ENCODE peak calls at places on chromosome 1, in seven cellular contexts. M, V, X, L, I, U and N are unnamed samples.

GRCh38 chr1:167821969-167822685 is 91.8 kb downstream of the ADCY10 start:
- DNase-seq in M (no peak), V (no peak), X (no peak), L (no peak), I (no peak), U (peak), N (no peak)

GRCh38 chr1:214506972-214507431 is 44.4 kb downstream of the PTPN14 start:
- DNase-seq in M (no peak), V (no peak), X (peak), L (no peak), I (no peak), U (no peak), N (no peak)

GRCh38 chr1:92778371-92778770 is 6.5 kb downstream of the EVI5 start:
- DNase-seq in M (no peak), V (no peak), X (no peak), L (no peak), I (no peak), U (no peak), N (no peak)

GRCh38 chr1:10210841-10211804 is 753 bp downstream of the KIF1B start:
- DNase-seq in M (peak), V (no peak), X (peak), L (no peak), I (peak), U (peak), N (peak)

GRCh38 chr1:56627019-56627635 is 18.0 kb upstream of the PRKAA2 start:
- DNase-seq in M (no peak), V (no peak), X (no peak), L (no peak), I (no peak), U (no peak), N (no peak)

GRCh38 chr1:86741947-86742572 is 37.7 kb downstream of the SH3GLB1 start:
- DNase-seq in M (peak), V (no peak), X (peak), L (peak), I (no peak), U (peak), N (no peak)

GRCh38 chr1:155911156-155912055 is at the start of gene RIT1:
- DNase-seq in M (peak), V (peak), X (peak), L (peak), I (peak), U (peak), N (peak)

GRCh38 chr1:10510520-10511493 is 36.1 kb downstream of the PEX14 start:
- DNase-seq in M (no peak), V (peak), X (no peak), L (peak), I (no peak), U (peak), N (no peak)

GRCh38 chr1:162568802-162569201 is 7.3 kb downstream of the UAP1 start:
- DNase-seq in M (no peak), V (no peak), X (no peak), L (no peak), I (no peak), U (no peak), N (no peak)

GRCh38 chr1:19651141-19651737 is 7.1 kb downstream of the NBL1 start:
- DNase-seq in M (peak), V (peak), X (peak), L (peak), I (peak), U (peak), N (peak)

GRCh38 chr1:153470707-153471106 is 10.3 kb upstream of the S100A7 start:
- DNase-seq in M (no peak), V (no peak), X (no peak), L (no peak), I (no peak), U (peak), N (no peak)

GRCh38 chr1:67211589-67212563 is 45.6 kb downstream of the IL23R start:
- DNase-seq in M (peak), V (no peak), X (peak), L (peak), I (no peak), U (peak), N (no peak)

GRCh38 chr1:196034080-196034706 is 574.0 kb downstream of the KCNT2 start:
- DNase-seq in M (peak), V (no peak), X (no peak), L (no peak), I (no peak), U (no peak), N (no peak)

GRCh38 chr1:58584082-58584895 is 7.2 kb upstream of the TACSTD2 start:
- DNase-seq in M (no peak), V (no peak), X (peak), L (no peak), I (peak), U (peak), N (peak)

GRCh38 chr1:41840592-41841246 is 78.0 kb downstream of the HIVEP3 start:
- DNase-seq in M (no peak), V (no peak), X (no peak), L (no peak), I (no peak), U (no peak), N (no peak)

GRCh38 chr1:9196129-9197040 is 38.2 kb upstream of the H6PD start:
- DNase-seq in M (peak), V (peak), X (peak), L (peak), I (peak), U (peak), N (peak)

GRCh38 chr1:23004112-23004511 is 11.5 kb downstream of the TEX46 start:
- DNase-seq in M (no peak), V (no peak), X (no peak), L (no peak), I (no peak), U (no peak), N (no peak)

GRCh38 chr1:234143681-234144080 is 229.6 kb upstream of the COA6 start:
- DNase-seq in M (no peak), V (no peak), X (no peak), L (no peak), I (no peak), U (no peak), N (no peak)

GRCh38 chr1:7707527-7707926 is 63.6 kb upstream of the VAMP3 start:
- DNase-seq in M (no peak), V (no peak), X (no peak), L (no peak), I (no peak), U (no peak), N (no peak)

GRCh38 chr1:29736582-29737188 is 500.4 kb downstream of the PTPRU start:
- DNase-seq in M (peak), V (no peak), X (peak), L (no peak), I (no peak), U (peak), N (no peak)

GRCh38 chr1:25804244-25804963 is 4.4 kb downstream of the SELENON start:
- DNase-seq in M (no peak), V (no peak), X (no peak), L (no peak), I (no peak), U (peak), N (no peak)

GRCh38 chr1:154809436-154810413 is 60.4 kb downstream of the KCNN3 start:
- DNase-seq in M (no peak), V (no peak), X (no peak), L (no peak), I (no peak), U (peak), N (no peak)